ENCODE peak calls at places on chromosomes 6 and 20, in four cellular contexts. One of them, this sample, is unnamed. For H3K27me3, the result is how much of the 10 kb centered on the place peaks cover.

GRCh38 chr20:36644032-36644712 is 1.8 kb downstream of the SLA2 start:
- DNase-seq in uterus: no peak
- DNase-seq in testis: no peak
- DNase-seq in IMR-90: no peak
- DNase-seq in this sample: peak

GRCh38 chr20:18689557-18689956 is 101.7 kb downstream of the DTD1 start:
- DNase-seq in uterus: no peak
- DNase-seq in testis: no peak
- DNase-seq in IMR-90: no peak
- DNase-seq in this sample: no peak

GRCh38 chr20:64119681-64120341 is 12.4 kb upstream of the NPBWR2 start:
- DNase-seq in uterus: no peak
- DNase-seq in testis: no peak
- DNase-seq in IMR-90: no peak
- DNase-seq in this sample: no peak

GRCh38 chr6:137191238-137191637 is 17.8 kb upstream of the IL22RA2 start:
- DNase-seq in uterus: no peak
- DNase-seq in testis: no peak
- DNase-seq in IMR-90: no peak
- DNase-seq in this sample: no peak

GRCh38 chr20:35263609-35264223 is 14.2 kb downstream of the MMP24OS start:
- DNase-seq in uterus: no peak
- DNase-seq in testis: no peak
- DNase-seq in IMR-90: no peak
- DNase-seq in this sample: no peak

GRCh38 chr20:25225642-25226432 is 22.0 kb upstream of the PYGB start:
- DNase-seq in uterus: peak
- DNase-seq in testis: no peak
- DNase-seq in IMR-90: no peak
- DNase-seq in this sample: no peak

GRCh38 chr20:11173936-11174335 is 500.1 kb upstream of the JAG1 start:
- DNase-seq in uterus: no peak
- DNase-seq in testis: no peak
- DNase-seq in IMR-90: no peak
- DNase-seq in this sample: no peak

GRCh38 chr20:15594296-15594695 is 979.0 kb downstream of the KIF16B start:
- DNase-seq in uterus: no peak
- DNase-seq in testis: no peak
- DNase-seq in IMR-90: no peak
- DNase-seq in this sample: no peak

GRCh38 chr6:144653885-144654505 is 368.9 kb downstream of the UTRN start:
- DNase-seq in uterus: no peak
- DNase-seq in testis: no peak
- DNase-seq in IMR-90: no peak
- DNase-seq in this sample: no peak

GRCh38 chr20:58382096-58382495 is 6.9 kb upstream of the VAPB start:
- DNase-seq in uterus: no peak
- DNase-seq in testis: no peak
- DNase-seq in IMR-90: no peak
- DNase-seq in this sample: no peak

GRCh38 chr6:115441671-115442070 is 619.0 kb downstream of the FRK start:
- DNase-seq in uterus: no peak
- DNase-seq in testis: no peak
- DNase-seq in IMR-90: no peak
- DNase-seq in this sample: no peak

GRCh38 chr6:127464881-127465459 is 5.8 kb upstream of the KIAA0408 start:
- DNase-seq in uterus: peak
- DNase-seq in testis: peak
- DNase-seq in IMR-90: peak
- DNase-seq in this sample: peak

GRCh38 chr6:113412589-113413367 is 444.4 kb upstream of the MARCKS start:
- DNase-seq in uterus: no peak
- DNase-seq in testis: no peak
- DNase-seq in IMR-90: no peak
- DNase-seq in this sample: no peak

GRCh38 chr6:75204222-75204958 is 1.5 kb downstream of the COL12A1 start:
- DNase-seq in uterus: peak
- DNase-seq in testis: peak
- DNase-seq in IMR-90: peak
- DNase-seq in this sample: peak

GRCh38 chr6:119533603-119534279 is 184.2 kb upstream of the MAN1A1 start:
- DNase-seq in uterus: no peak
- DNase-seq in testis: no peak
- DNase-seq in IMR-90: peak
- DNase-seq in this sample: no peak

GRCh38 chr6:111808493-111808892 is 64.8 kb downstream of the FYN start:
- DNase-seq in uterus: no peak
- DNase-seq in testis: no peak
- DNase-seq in IMR-90: no peak
- DNase-seq in this sample: no peak

GRCh38 chr6:25564953-25565352 is 87.1 kb upstream of the SCGN start:
- DNase-seq in uterus: no peak
- DNase-seq in testis: no peak
- DNase-seq in IMR-90: no peak
- DNase-seq in this sample: no peak

GRCh38 chr6:40347571-40348011 is 239.6 kb downstream of the LRFN2 start:
- DNase-seq in uterus: no peak
- DNase-seq in testis: peak
- DNase-seq in IMR-90: no peak
- DNase-seq in this sample: no peak

GRCh38 chr6:14286144-14286543 is 168.6 kb downstream of the CD83 start:
- DNase-seq in uterus: no peak
- DNase-seq in testis: no peak
- DNase-seq in IMR-90: peak
- DNase-seq in this sample: no peak

GRCh38 chr6:3751019-3751729 is at the start of gene PXDC1:
- DNase-seq in uterus: no peak
- DNase-seq in testis: no peak
- DNase-seq in IMR-90: no peak
- DNase-seq in this sample: no peak

GRCh38 chr6:376823-377571 is 14.6 kb upstream of the IRF4 start:
- DNase-seq in uterus: no peak
- DNase-seq in testis: no peak
- DNase-seq in IMR-90: no peak
- DNase-seq in this sample: no peak

GRCh38 chr6:36851149-36851614 is 11.9 kb upstream of the CPNE5 start:
- DNase-seq in uterus: peak
- DNase-seq in testis: peak
- DNase-seq in IMR-90: peak
- DNase-seq in this sample: peak

GRCh38 chr6:816510-817084 is 123.7 kb upstream of the EXOC2 start:
- DNase-seq in uterus: no peak
- DNase-seq in testis: no peak
- DNase-seq in IMR-90: no peak
- DNase-seq in this sample: no peak

GRCh38 chr6:152135755-152136448 is 328.4 kb downstream of the ESR1 start:
- DNase-seq in uterus: no peak
- DNase-seq in testis: no peak
- DNase-seq in IMR-90: no peak
- DNase-seq in this sample: no peak

GRCh38 chr6:91895592-91895991 is 1308.7 kb upstream of the MAP3K7 start:
- DNase-seq in uterus: no peak
- DNase-seq in testis: no peak
- DNase-seq in IMR-90: no peak
- DNase-seq in this sample: no peak

GRCh38 chr20:34724172-34724571 is 20.0 kb downstream of the TP53INP2 start:
- DNase-seq in uterus: no peak
- DNase-seq in testis: no peak
- DNase-seq in IMR-90: no peak
- DNase-seq in this sample: no peak

GRCh38 chr6:155187096-155187495 is 76.7 kb upstream of the CLDN20 start:
- DNase-seq in uterus: no peak
- DNase-seq in testis: no peak
- DNase-seq in IMR-90: no peak
- DNase-seq in this sample: no peak

GRCh38 chr20:20477444-20478041 is 109.6 kb downstream of the INSM1 start:
- DNase-seq in uterus: no peak
- DNase-seq in testis: no peak
- DNase-seq in IMR-90: no peak
- DNase-seq in this sample: no peak

GRCh38 chr6:38180586-38180985 is 361.1 kb downstream of the ZFAND3 start:
- DNase-seq in uterus: no peak
- DNase-seq in testis: peak
- DNase-seq in IMR-90: no peak
- DNase-seq in this sample: no peak

GRCh38 chr6:49929340-49929739 is 34.6 kb downstream of the DEFB114 start:
- DNase-seq in uterus: no peak
- DNase-seq in testis: no peak
- DNase-seq in IMR-90: no peak
- DNase-seq in this sample: no peak

GRCh38 chr20:20548527-20549266 is 163.7 kb downstream of the RALGAPA2 start:
- DNase-seq in uterus: no peak
- DNase-seq in testis: no peak
- DNase-seq in IMR-90: no peak
- DNase-seq in this sample: no peak

GRCh38 chr6:44486002-44486421 is 98.5 kb downstream of the CDC5L start:
- DNase-seq in uterus: no peak
- DNase-seq in testis: no peak
- DNase-seq in IMR-90: no peak
- DNase-seq in this sample: no peak

GRCh38 chr20:61372151-61373054 is 120.3 kb downstream of the CDH4 start:
- DNase-seq in uterus: no peak
- DNase-seq in testis: no peak
- DNase-seq in IMR-90: no peak
- DNase-seq in this sample: no peak
- H3K27me3 ChIP-seq in uterus: under half
- H3K27me3 ChIP-seq in testis: under half
- H3K27me3 ChIP-seq in IMR-90: under half
- H3K27me3 ChIP-seq in this sample: under half

GRCh38 chr6:2124260-2124709 is 121.1 kb downstream of the GMDS start:
- DNase-seq in uterus: peak
- DNase-seq in testis: no peak
- DNase-seq in IMR-90: peak
- DNase-seq in this sample: no peak
- TF ChIP-seq POLR2A in uterus: no peak
- TF ChIP-seq POLR2A in testis: no peak
- TF ChIP-seq POLR2A in IMR-90: no peak
- TF ChIP-seq POLR2A in this sample: no peak

DNA sequence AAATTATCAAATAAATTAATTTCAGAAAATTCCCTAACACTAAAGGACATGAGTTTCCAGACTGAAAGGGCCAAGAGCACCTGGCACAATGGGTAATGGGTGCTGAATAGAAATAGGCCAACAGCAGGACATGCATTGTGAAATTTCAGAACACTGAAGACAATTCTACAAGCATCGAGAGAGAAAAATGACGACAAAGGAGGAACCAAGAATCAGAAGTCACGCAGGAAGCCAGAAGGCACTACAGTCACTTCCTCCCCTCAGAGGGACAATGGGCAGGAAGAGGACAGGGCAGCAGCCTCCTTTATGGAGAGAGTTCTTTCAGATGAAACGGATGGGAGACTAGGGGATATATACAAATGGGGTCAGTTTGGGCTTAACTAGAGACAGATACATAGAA is 29.6 kb downstream of the PCNA start:
- DNase-seq in uterus: no peak
- DNase-seq in testis: no peak
- DNase-seq in IMR-90: no peak
- DNase-seq in this sample: no peak
- H3K27me3 ChIP-seq in uterus: under half
- H3K27me3 ChIP-seq in testis: under half
- H3K27me3 ChIP-seq in IMR-90: under half
- H3K27me3 ChIP-seq in this sample: under half

GRCh38 chr20:1431158-1431557 is 35.5 kb downstream of the NSFL1C start:
- DNase-seq in uterus: no peak
- DNase-seq in testis: no peak
- DNase-seq in IMR-90: no peak
- DNase-seq in this sample: no peak

GRCh38 chr20:1438361-1438760 is 28.3 kb downstream of the NSFL1C start:
- DNase-seq in uterus: no peak
- DNase-seq in testis: no peak
- DNase-seq in IMR-90: no peak
- DNase-seq in this sample: no peak

GRCh38 chr20:1435337-1435699 is 31.3 kb downstream of the NSFL1C start:
- DNase-seq in uterus: no peak
- DNase-seq in testis: no peak
- DNase-seq in IMR-90: no peak
- DNase-seq in this sample: no peak

GRCh38 chr20:1437222-1437904 is 29.3 kb downstream of the NSFL1C start:
- DNase-seq in uterus: peak
- DNase-seq in testis: peak
- DNase-seq in IMR-90: peak
- DNase-seq in this sample: peak

DNA sequence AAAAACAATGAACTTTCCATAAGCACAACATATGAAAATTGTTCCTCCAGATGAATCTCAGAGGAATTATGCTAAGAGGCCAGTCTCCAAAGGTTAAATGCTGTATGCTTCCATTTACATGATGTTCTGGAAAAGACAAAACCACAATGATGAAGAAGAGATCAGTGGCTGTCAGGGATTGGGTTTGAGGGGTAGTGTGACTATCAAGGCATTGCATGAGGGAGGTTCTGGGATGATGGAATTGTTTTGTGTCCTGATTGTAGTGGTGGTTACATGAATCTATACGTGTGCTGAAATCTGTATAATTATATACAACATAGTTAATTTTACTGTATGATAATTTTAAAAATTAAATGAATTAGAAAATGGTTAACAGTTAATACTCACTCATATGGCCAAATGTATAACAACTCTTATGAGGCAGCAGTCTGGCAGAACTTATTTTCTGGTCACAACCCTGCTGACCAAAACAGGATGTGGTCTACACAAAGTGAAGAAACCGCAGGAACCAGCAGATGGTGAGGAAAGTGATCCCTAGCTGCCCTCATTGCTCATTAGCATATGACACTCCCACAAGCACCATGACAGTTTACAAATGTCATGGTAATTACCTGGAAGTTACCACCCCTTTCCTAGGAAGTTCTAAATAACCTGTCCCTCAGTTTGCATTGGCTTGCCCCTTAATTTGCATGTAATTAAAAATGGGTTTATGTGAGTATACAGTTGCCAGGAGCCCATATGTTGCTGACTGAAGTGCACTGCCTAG is 31.9 kb downstream of the NSFL1C start:
- DNase-seq in uterus: no peak
- DNase-seq in testis: no peak
- DNase-seq in IMR-90: peak
- DNase-seq in this sample: peak
- TF ChIP-seq POLR2A in uterus: no peak
- TF ChIP-seq POLR2A in testis: no peak
- TF ChIP-seq POLR2A in IMR-90: no peak
- TF ChIP-seq POLR2A in this sample: no peak

GRCh38 chr6:6332240-6332639 is 11.8 kb upstream of the F13A1 start:
- DNase-seq in uterus: no peak
- DNase-seq in testis: peak
- DNase-seq in IMR-90: no peak
- DNase-seq in this sample: no peak
- H3K27me3 ChIP-seq in uterus: under half
- H3K27me3 ChIP-seq in testis: under half
- H3K27me3 ChIP-seq in IMR-90: under half
- H3K27me3 ChIP-seq in this sample: under half